ENCODE peak calls at places on chromosomes 7 and 10, in six cellular contexts. W is transverse colon, F is astrocyte, H is body of pancreas, J is mammary epithelial cell, C is iPS DF 6.9. X is an unnamed sample.

GRCh38 chr7:30548762-30549344 is 44.2 kb upstream of the GGCT start:
- DNase-seq in H (peak; percentile 80), W (peak; percentile 71), C (peak; percentile 48), F (peak; percentile 53), J (peak; percentile 77), X (no peak)

GRCh38 chr10:49465717-49466116 is 69.8 kb upstream of the DRGX start:
- DNase-seq in W (no peak), F (no peak), J (no peak), H (no peak), C (peak; percentile 1), X (no peak)

GRCh38 chr10:109882251-109883057 is 40.9 kb downstream of the XPNPEP1 start:
- DNase-seq in J (no peak), F (no peak), W (no peak), H (no peak), C (no peak), X (no peak)

GRCh38 chr7:138350103-138350700 is 109.9 kb upstream of the TRIM24 start:
- DNase-seq in F (no peak), W (no peak), J (no peak), C (no peak), H (no peak), X (no peak)

GRCh38 chr7:72267291-72267800 is 144.8 kb downstream of the CALN1 start:
- DNase-seq in F (no peak), C (no peak), W (no peak), J (no peak), H (no peak), X (no peak)

GRCh38 chr7:33044986-33045385 is 17.6 kb downstream of the NT5C3A start:
- DNase-seq in H (no peak), F (peak; percentile 49), J (no peak), W (no peak), C (no peak), X (no peak)

GRCh38 chr10:128220011-128220410 is 93.8 kb upstream of the MKI67 start:
- DNase-seq in C (no peak), H (no peak), F (no peak), J (no peak), W (peak; percentile 65), X (no peak)

GRCh38 chr7:1091019-1091643 is 3.2 kb downstream of the GPER1 start:
- DNase-seq in J (peak; percentile 10), H (no peak), W (no peak), F (peak; percentile 25), C (no peak), X (no peak)

GRCh38 chr10:129970404-129971364 is 6.6 kb upstream of the EBF3 start:
- DNase-seq in W (no peak), H (no peak), F (no peak), J (no peak), C (no peak), X (peak; percentile 58)

GRCh38 chr7:82404094-82404493 is 39.5 kb downstream of the CACNA2D1 start:
- DNase-seq in J (no peak), W (no peak), F (no peak), H (no peak), C (no peak), X (no peak)

GRCh38 chr7:158447206-158448171 is 140.1 kb downstream of the PTPRN2 start:
- DNase-seq in J (no peak), W (no peak), H (peak; percentile 70), F (no peak), C (no peak), X (no peak)

GRCh38 chr7:114761973-114762372 is 159.9 kb upstream of the MDFIC start:
- DNase-seq in W (no peak), J (no peak), C (no peak), H (no peak), F (no peak), X (no peak)

GRCh38 chr10:125016611-125017202 is 74.8 kb downstream of the ZRANB1 start:
- DNase-seq in F (no peak), J (no peak), W (no peak), C (no peak), H (no peak), X (peak; percentile 89)

GRCh38 chr7:98956469-98956868 is 78.1 kb downstream of the TRRAP start:
- DNase-seq in W (no peak), H (no peak), C (no peak), F (no peak), J (no peak), X (no peak)

GRCh38 chr7:98958968-98959367 is 80.6 kb downstream of the TRRAP start:
- DNase-seq in H (no peak), F (no peak), J (no peak), W (no peak), C (no peak), X (no peak)

GRCh38 chr7:98955992-98956391 is 77.7 kb downstream of the TRRAP start:
- DNase-seq in F (no peak), H (no peak), W (no peak), J (no peak), C (no peak), X (no peak)

GRCh38 chr7:98957766-98958165 is 79.4 kb downstream of the TRRAP start:
- DNase-seq in J (no peak), H (no peak), W (no peak), F (no peak), C (no peak), X (no peak)

GRCh38 chr7:98956937-98957336 is 78.6 kb downstream of the TRRAP start:
- DNase-seq in J (no peak), H (no peak), C (no peak), F (no peak), W (no peak), X (no peak)
- H3K36me3 ChIP-seq in J (peaks cover 10% of the 10 kb centered on the region), H (peaks cover 67% of the 10 kb centered on the region), C (peaks cover 40% of the 10 kb centered on the region), F (peaks cover 53% of the 10 kb centered on the region), W (peaks cover 90% of the 10 kb centered on the region), X (peaks cover 100% of the 10 kb centered on the region)

DNA sequence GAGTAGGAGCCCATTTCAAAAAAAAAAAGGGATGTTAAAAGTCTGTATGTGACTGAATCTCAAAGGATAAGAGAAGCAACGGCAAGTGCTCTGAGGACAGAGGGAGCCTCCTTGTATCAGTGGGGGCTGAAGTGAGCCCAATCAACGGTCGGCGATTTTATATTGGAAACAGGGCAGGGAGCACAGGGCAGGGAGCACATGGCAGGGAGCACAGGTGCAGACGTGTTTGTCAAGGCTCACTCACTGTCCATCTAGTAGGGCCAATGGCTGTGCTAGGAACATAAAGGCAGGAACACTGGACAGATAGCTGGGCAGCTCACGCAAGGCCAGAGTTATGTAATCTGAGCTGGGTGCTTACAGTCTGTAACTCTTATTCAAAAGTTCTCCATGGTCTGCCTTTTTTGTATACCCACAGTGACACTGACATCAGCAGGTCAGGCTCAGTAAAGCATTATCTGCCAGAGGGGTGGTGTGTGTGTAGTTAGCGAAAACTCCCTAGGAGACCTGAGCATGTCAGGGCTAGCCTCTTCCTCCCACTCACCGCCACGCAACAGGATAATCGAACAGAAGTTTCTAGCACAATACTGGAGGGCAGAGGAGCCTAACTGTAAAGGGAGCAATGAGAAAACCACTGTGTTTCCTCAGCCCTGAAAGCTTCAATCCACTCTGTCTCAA is 15.4 kb downstream of the AKR1B1 start:
- DNase-seq in W (no peak), F (no peak), H (no peak), J (peak; percentile 95), C (no peak), X (no peak)
- H3K36me3 ChIP-seq in W (peaks cover 11% of the 10 kb centered on the region), F (peaks cover 30% of the 10 kb centered on the region), H (peaks cover 17% of the 10 kb centered on the region), J (peaks cover 28% of the 10 kb centered on the region), C (peaks cover 31% of the 10 kb centered on the region), X (peaks cover 84% of the 10 kb centered on the region)

GRCh38 chr10:13321576-13321975 is 21.7 kb upstream of the PHYH start:
- DNase-seq in F (no peak), W (no peak), H (no peak), J (no peak), C (no peak), X (no peak)
- H3K36me3 ChIP-seq in F (peaks cover 19% of the 10 kb centered on the region), W (peaks cover 39% of the 10 kb centered on the region), H (peaks cover 25% of the 10 kb centered on the region), J (peaks cover 18% of the 10 kb centered on the region), C (peaks cover 28% of the 10 kb centered on the region), X (peaks cover 2% of the 10 kb centered on the region)

GRCh38 chr10:3926675-3927525 is 141.9 kb upstream of the KLF6 start:
- DNase-seq in C (no peak), F (peak; percentile 72), H (no peak), W (no peak), J (peak; percentile 48), X (no peak)

GRCh38 chr10:3923033-3923432 is 138.0 kb upstream of the KLF6 start:
- DNase-seq in J (no peak), W (no peak), H (no peak), C (no peak), F (no peak), X (no peak)

GRCh38 chr10:3925184-3925583 is 140.2 kb upstream of the KLF6 start:
- DNase-seq in J (no peak), W (no peak), F (no peak), H (no peak), C (no peak), X (no peak)

GRCh38 chr10:3926268-3926667 is 141.3 kb upstream of the KLF6 start:
- DNase-seq in F (peak; percentile 15), J (peak; percentile 38), W (no peak), H (no peak), C (no peak), X (no peak)

DNA sequence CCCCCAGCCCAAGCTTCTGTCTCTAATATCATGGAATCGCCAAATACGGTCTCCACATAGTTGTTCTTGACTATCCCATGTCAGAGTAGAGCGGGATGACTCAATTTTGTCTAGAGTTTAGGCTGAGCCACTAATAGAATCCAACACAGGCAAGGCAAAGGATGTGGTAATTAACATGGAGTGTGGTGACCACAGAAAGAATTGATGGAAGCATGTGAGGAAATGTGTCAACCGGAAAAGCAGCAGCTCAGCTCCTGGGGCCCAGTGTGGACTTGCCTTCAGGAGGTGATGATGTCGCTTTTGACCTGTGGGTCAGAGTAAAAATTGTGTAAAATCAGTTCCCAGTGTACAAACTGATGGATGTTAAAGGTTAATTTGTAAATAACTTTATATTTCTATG is 139.3 kb upstream of the KLF6 start:
- DNase-seq in C (no peak), W (no peak), J (peak; percentile 99), F (peak; percentile 93), H (no peak), X (no peak)
- H3K36me3 ChIP-seq in C (no peaks in the 10 kb centered on the region), W (no peaks in the 10 kb centered on the region), J (peaks cover 2% of the 10 kb centered on the region), F (no peaks in the 10 kb centered on the region), H (no peaks in the 10 kb centered on the region), X (no peaks in the 10 kb centered on the region)

X was measured in psoas muscle.